ENCODE peak calls at places on chromosomes 4 and X, in seven cellular contexts. One of them, this sample, is unnamed. For H3K4me1, the result is how much of the 10 kb centered on the place peaks cover.

GRCh38 chr4:19780871-19781270 is 470.8 kb upstream of the SLIT2 start:
- DNase-seq in uterus: no peak
- DNase-seq in adipocyte: no peak
- DNase-seq in CD8-positive, alpha-beta T cell: no peak
- DNase-seq in right cardiac atrium: no peak
- DNase-seq in iPS DF 6.9: no peak
- DNase-seq in Peyer's patch: no peak
- DNase-seq in this sample: no peak

GRCh38 chr4:78638324-78639172 is 87.0 kb downstream of the ANXA3 start:
- DNase-seq in uterus: no peak
- DNase-seq in adipocyte: no peak
- DNase-seq in CD8-positive, alpha-beta T cell: no peak
- DNase-seq in right cardiac atrium: no peak
- DNase-seq in iPS DF 6.9: no peak
- DNase-seq in Peyer's patch: no peak
- DNase-seq in this sample: no peak

GRCh38 chr4:147732516-147733193 is 767 bp downstream of the ARHGAP10 start:
- DNase-seq in uterus: peak
- DNase-seq in adipocyte: peak
- DNase-seq in CD8-positive, alpha-beta T cell: no peak
- DNase-seq in right cardiac atrium: peak
- DNase-seq in iPS DF 6.9: no peak
- DNase-seq in Peyer's patch: peak
- DNase-seq in this sample: no peak

GRCh38 chrX:150508018-150508417 is 60.4 kb upstream of the MTM1 start:
- DNase-seq in uterus: no peak
- DNase-seq in adipocyte: no peak
- DNase-seq in CD8-positive, alpha-beta T cell: no peak
- DNase-seq in right cardiac atrium: no peak
- DNase-seq in iPS DF 6.9: no peak
- DNase-seq in Peyer's patch: no peak
- DNase-seq in this sample: no peak

GRCh38 chrX:132488819-132489255 is at the start of gene MBNL3:
- DNase-seq in uterus: no peak
- DNase-seq in adipocyte: peak
- DNase-seq in CD8-positive, alpha-beta T cell: peak
- DNase-seq in right cardiac atrium: peak
- DNase-seq in iPS DF 6.9: no peak
- DNase-seq in Peyer's patch: no peak
- DNase-seq in this sample: peak

GRCh38 chr4:24104173-24104572 is 214.3 kb upstream of the PPARGC1A start:
- DNase-seq in uterus: no peak
- DNase-seq in adipocyte: peak
- DNase-seq in CD8-positive, alpha-beta T cell: no peak
- DNase-seq in right cardiac atrium: peak
- DNase-seq in iPS DF 6.9: no peak
- DNase-seq in Peyer's patch: no peak
- DNase-seq in this sample: no peak

GRCh38 chrX:87409113-87409841 is 108.3 kb upstream of the KLHL4 start:
- DNase-seq in uterus: peak
- DNase-seq in adipocyte: no peak
- DNase-seq in CD8-positive, alpha-beta T cell: no peak
- DNase-seq in right cardiac atrium: peak
- DNase-seq in iPS DF 6.9: no peak
- DNase-seq in Peyer's patch: no peak
- DNase-seq in this sample: peak

GRCh38 chrX:101357166-101357795 is 8.7 kb upstream of the TIMM8A start:
- DNase-seq in uterus: no peak
- DNase-seq in adipocyte: peak
- DNase-seq in CD8-positive, alpha-beta T cell: no peak
- DNase-seq in right cardiac atrium: no peak
- DNase-seq in iPS DF 6.9: no peak
- DNase-seq in Peyer's patch: no peak
- DNase-seq in this sample: no peak

GRCh38 chr4:156295676-156296075 is 342.0 kb upstream of the CTSO start:
- DNase-seq in uterus: no peak
- DNase-seq in adipocyte: peak
- DNase-seq in CD8-positive, alpha-beta T cell: no peak
- DNase-seq in right cardiac atrium: no peak
- DNase-seq in iPS DF 6.9: no peak
- DNase-seq in Peyer's patch: no peak
- DNase-seq in this sample: no peak

GRCh38 chrX:108224727-108225455 is 133.3 kb downstream of the ATG4A start:
- DNase-seq in uterus: no peak
- DNase-seq in adipocyte: peak
- DNase-seq in CD8-positive, alpha-beta T cell: no peak
- DNase-seq in right cardiac atrium: no peak
- DNase-seq in iPS DF 6.9: peak
- DNase-seq in Peyer's patch: no peak
- DNase-seq in this sample: no peak

GRCh38 chr4:159503243-159503642 is 400.4 kb downstream of the RAPGEF2 start:
- DNase-seq in uterus: no peak
- DNase-seq in adipocyte: no peak
- DNase-seq in CD8-positive, alpha-beta T cell: no peak
- DNase-seq in right cardiac atrium: no peak
- DNase-seq in iPS DF 6.9: peak
- DNase-seq in Peyer's patch: no peak
- DNase-seq in this sample: no peak

GRCh38 chrX:2715066-2715600 is 24.0 kb downstream of the CD99 start:
- DNase-seq in uterus: no peak
- DNase-seq in adipocyte: no peak
- DNase-seq in CD8-positive, alpha-beta T cell: no peak
- DNase-seq in right cardiac atrium: no peak
- DNase-seq in iPS DF 6.9: no peak
- DNase-seq in Peyer's patch: no peak
- DNase-seq in this sample: no peak

GRCh38 chrX:38803609-38804480 is 2.6 kb downstream of the MID1IP1 start:
- DNase-seq in uterus: peak
- DNase-seq in adipocyte: peak
- DNase-seq in CD8-positive, alpha-beta T cell: peak
- DNase-seq in right cardiac atrium: peak
- DNase-seq in iPS DF 6.9: peak
- DNase-seq in Peyer's patch: peak
- DNase-seq in this sample: peak

GRCh38 chr4:133584714-133585113 is 435.6 kb downstream of the PCDH10 start:
- DNase-seq in uterus: no peak
- DNase-seq in adipocyte: no peak
- DNase-seq in CD8-positive, alpha-beta T cell: no peak
- DNase-seq in right cardiac atrium: no peak
- DNase-seq in iPS DF 6.9: no peak
- DNase-seq in Peyer's patch: no peak
- DNase-seq in this sample: no peak

GRCh38 chrX:1212532-1212931 is at the start of gene CRLF2:
- DNase-seq in uterus: no peak
- DNase-seq in adipocyte: peak
- DNase-seq in CD8-positive, alpha-beta T cell: no peak
- DNase-seq in right cardiac atrium: no peak
- DNase-seq in iPS DF 6.9: no peak
- DNase-seq in Peyer's patch: no peak
- DNase-seq in this sample: peak

GRCh38 chr4:113675731-113676707 is 85.5 kb downstream of the CAMK2D start:
- DNase-seq in uterus: no peak
- DNase-seq in adipocyte: peak
- DNase-seq in CD8-positive, alpha-beta T cell: no peak
- DNase-seq in right cardiac atrium: no peak
- DNase-seq in iPS DF 6.9: no peak
- DNase-seq in Peyer's patch: no peak
- DNase-seq in this sample: no peak

GRCh38 chr4:40202474-40202873 is 5.6 kb downstream of the RHOH start:
- DNase-seq in uterus: no peak
- DNase-seq in adipocyte: no peak
- DNase-seq in CD8-positive, alpha-beta T cell: no peak
- DNase-seq in right cardiac atrium: no peak
- DNase-seq in iPS DF 6.9: no peak
- DNase-seq in Peyer's patch: no peak
- DNase-seq in this sample: no peak

GRCh38 chr4:40204507-40205258 is 7.9 kb downstream of the RHOH start:
- DNase-seq in uterus: no peak
- DNase-seq in adipocyte: no peak
- DNase-seq in CD8-positive, alpha-beta T cell: no peak
- DNase-seq in right cardiac atrium: no peak
- DNase-seq in iPS DF 6.9: no peak
- DNase-seq in Peyer's patch: no peak
- DNase-seq in this sample: no peak

GRCh38 chr4:40205259-40206198 is 8.7 kb downstream of the RHOH start:
- DNase-seq in uterus: no peak
- DNase-seq in adipocyte: no peak
- DNase-seq in CD8-positive, alpha-beta T cell: no peak
- DNase-seq in right cardiac atrium: no peak
- DNase-seq in iPS DF 6.9: no peak
- DNase-seq in Peyer's patch: no peak
- DNase-seq in this sample: no peak

GRCh38 chr4:40209401-40209800 is 12.6 kb downstream of the RHOH start:
- DNase-seq in uterus: no peak
- DNase-seq in adipocyte: no peak
- DNase-seq in CD8-positive, alpha-beta T cell: no peak
- DNase-seq in right cardiac atrium: no peak
- DNase-seq in iPS DF 6.9: no peak
- DNase-seq in Peyer's patch: no peak
- DNase-seq in this sample: no peak

DNA sequence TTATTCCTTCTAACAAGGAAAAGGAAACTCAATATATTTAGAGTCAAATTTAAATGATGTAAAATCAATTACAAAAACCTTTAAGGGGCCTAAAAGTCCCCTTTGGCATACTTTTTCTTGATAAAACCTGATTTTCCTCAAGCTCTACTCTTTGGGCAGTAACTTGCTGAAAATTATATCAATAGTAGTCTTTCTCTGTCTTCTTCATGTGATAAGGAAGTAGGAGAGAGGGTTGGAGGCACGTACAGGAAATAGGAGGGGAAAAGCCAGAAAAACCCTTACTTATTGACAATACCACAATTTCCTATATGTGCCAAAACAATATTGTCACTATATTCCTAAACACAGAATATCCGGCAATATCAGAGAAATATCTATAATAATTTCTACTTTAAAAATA is 9.6 kb downstream of the RHOH start:
- DNase-seq in uterus: no peak
- DNase-seq in adipocyte: no peak
- DNase-seq in CD8-positive, alpha-beta T cell: no peak
- DNase-seq in right cardiac atrium: no peak
- DNase-seq in iPS DF 6.9: no peak
- DNase-seq in Peyer's patch: no peak
- DNase-seq in this sample: no peak
- H3K4me1 ChIP-seq in uterus: under half
- H3K4me1 ChIP-seq in adipocyte: under half
- H3K4me1 ChIP-seq in CD8-positive, alpha-beta T cell: half or more
- H3K4me1 ChIP-seq in right cardiac atrium: under half
- H3K4me1 ChIP-seq in iPS DF 6.9: under half
- H3K4me1 ChIP-seq in Peyer's patch: under half
- H3K4me1 ChIP-seq in this sample: under half

DNA sequence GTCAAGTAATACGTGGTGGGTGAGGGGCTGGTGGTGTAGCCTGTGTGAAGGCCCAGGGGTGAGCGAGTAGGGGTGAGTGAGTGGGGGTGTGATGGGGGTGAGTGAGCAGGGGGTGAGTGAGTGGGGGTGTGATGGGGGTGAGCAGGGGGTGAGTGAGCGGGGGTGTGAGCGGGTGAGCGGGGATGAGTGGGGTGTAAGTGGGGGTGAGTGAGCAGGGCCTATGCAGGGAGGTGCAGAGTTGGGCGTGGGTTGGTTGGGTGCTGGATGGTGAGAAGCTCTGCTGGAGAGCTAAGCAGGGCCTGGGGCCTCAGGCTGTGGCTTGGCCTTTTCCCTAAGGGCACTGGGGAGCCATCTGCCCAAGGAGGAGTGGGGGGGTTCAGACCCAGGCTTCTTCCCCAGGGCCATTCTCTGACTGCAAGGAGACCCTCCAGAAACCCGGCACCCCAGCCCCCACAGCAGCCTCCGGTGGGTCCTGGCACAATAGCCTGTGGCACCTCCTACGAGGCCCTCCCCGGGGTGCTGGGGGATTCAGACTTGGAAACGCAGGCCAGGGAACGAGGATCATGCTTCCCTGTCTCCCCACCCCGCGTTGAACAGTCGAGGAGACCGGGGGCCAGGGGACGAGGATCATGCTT is 30.4 kb downstream of the SH3TC1 start:
- DNase-seq in uterus: no peak
- DNase-seq in adipocyte: no peak
- DNase-seq in CD8-positive, alpha-beta T cell: peak
- DNase-seq in right cardiac atrium: peak
- DNase-seq in iPS DF 6.9: no peak
- DNase-seq in Peyer's patch: no peak
- DNase-seq in this sample: no peak
- H3K4me1 ChIP-seq in uterus: under half
- H3K4me1 ChIP-seq in adipocyte: under half
- H3K4me1 ChIP-seq in CD8-positive, alpha-beta T cell: half or more
- H3K4me1 ChIP-seq in right cardiac atrium: under half
- H3K4me1 ChIP-seq in iPS DF 6.9: under half
- H3K4me1 ChIP-seq in Peyer's patch: under half
- H3K4me1 ChIP-seq in this sample: under half

DNA sequence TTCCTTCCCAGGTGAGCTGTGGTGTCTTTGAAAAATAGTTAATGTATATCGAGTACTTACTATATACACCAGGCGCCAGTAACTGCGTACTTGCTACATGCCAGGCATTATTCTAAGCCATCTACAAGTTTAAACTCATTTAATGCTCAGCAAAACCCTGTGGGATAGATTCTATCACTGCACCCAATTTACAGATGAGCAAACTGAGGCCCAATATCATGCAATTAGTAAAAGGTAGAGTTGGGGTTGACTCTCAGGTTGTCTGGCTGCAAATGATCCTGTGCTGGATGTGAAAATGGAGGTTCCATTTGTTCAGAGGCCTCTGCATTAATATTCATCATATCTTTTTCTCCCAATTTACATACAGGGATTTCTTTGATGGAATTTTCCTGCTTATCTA is 17.6 kb downstream of the NKX3-2 start:
- DNase-seq in uterus: no peak
- DNase-seq in adipocyte: no peak
- DNase-seq in CD8-positive, alpha-beta T cell: no peak
- DNase-seq in right cardiac atrium: no peak
- DNase-seq in iPS DF 6.9: no peak
- DNase-seq in Peyer's patch: no peak
- DNase-seq in this sample: no peak
- H3K4me1 ChIP-seq in uterus: under half
- H3K4me1 ChIP-seq in adipocyte: under half
- H3K4me1 ChIP-seq in CD8-positive, alpha-beta T cell: under half
- H3K4me1 ChIP-seq in right cardiac atrium: under half
- H3K4me1 ChIP-seq in iPS DF 6.9: under half
- H3K4me1 ChIP-seq in Peyer's patch: under half
- H3K4me1 ChIP-seq in this sample: under half

DNA sequence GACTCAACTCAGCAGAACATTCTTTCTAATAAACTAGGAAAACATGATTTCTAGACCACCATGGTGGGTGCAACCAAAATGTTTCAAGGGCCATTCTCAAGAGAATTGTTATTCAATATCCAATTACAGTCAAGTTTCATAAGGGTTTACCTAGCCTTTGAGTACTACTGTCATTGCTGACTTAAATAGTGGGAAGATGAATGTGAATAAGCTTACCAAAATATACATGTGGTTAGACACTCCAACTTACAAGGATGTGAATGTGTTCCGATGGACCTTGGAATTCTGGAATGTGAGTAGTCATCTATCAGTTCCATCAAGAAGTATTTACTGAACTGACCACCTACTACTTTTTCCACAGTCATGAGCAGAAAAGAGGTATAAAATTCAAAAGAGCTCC is 16.9 kb downstream of the SH3RF1 start:
- DNase-seq in uterus: no peak
- DNase-seq in adipocyte: peak
- DNase-seq in CD8-positive, alpha-beta T cell: no peak
- DNase-seq in right cardiac atrium: no peak
- DNase-seq in iPS DF 6.9: no peak
- DNase-seq in Peyer's patch: no peak
- DNase-seq in this sample: no peak
- H3K4me1 ChIP-seq in uterus: under half
- H3K4me1 ChIP-seq in adipocyte: half or more
- H3K4me1 ChIP-seq in CD8-positive, alpha-beta T cell: under half
- H3K4me1 ChIP-seq in right cardiac atrium: under half
- H3K4me1 ChIP-seq in iPS DF 6.9: under half
- H3K4me1 ChIP-seq in Peyer's patch: half or more
- H3K4me1 ChIP-seq in this sample: under half